ENCODE peak calls at places on chromosomes 4 and X, in four cellular contexts. X, S, R and C are unnamed samples.

GRCh38 chr4:173237152-173237551 is 68.5 kb downstream of the GALNT7 start:
- DNase-seq in S (no peak), R (no peak), X (no peak), C (no peak)

GRCh38 chr4:13544556-13545393 is 467 bp upstream of the NKX3-2 start:
- DNase-seq in R (peak; percentile 67), X (peak; percentile 73), S (peak; percentile 68), C (peak; percentile 80)

GRCh38 chrX:48961585-48962091 is 4.2 kb upstream of the OTUD5 start:
- DNase-seq in R (peak; percentile 29), S (no peak), X (no peak), C (no peak)

GRCh38 chr4:76197001-76197743 is 16.5 kb downstream of the SCARB2 start:
- DNase-seq in S (peak; percentile 33), R (no peak), X (no peak), C (no peak)

GRCh38 chrX:9466115-9466495 is 1.2 kb downstream of the TBL1X start:
- DNase-seq in S (no peak), R (peak; percentile 53), X (peak; percentile 32), C (no peak)

GRCh38 chr4:149584703-149585102 is 230.9 kb downstream of the IQCM start:
- DNase-seq in S (peak; percentile 19), X (no peak), R (no peak), C (no peak)

GRCh38 chr4:99321241-99322191 is at the start of gene ADH1B:
- DNase-seq in R (no peak), X (no peak), S (no peak), C (no peak)

GRCh38 chr4:151091047-151091446 is 8.4 kb upstream of the RPS3A start:
- DNase-seq in R (no peak), X (no peak), S (no peak), C (no peak)

GRCh38 chr4:76090241-76090691 is 15.8 kb downstream of the ART3 start:
- DNase-seq in S (peak; percentile 22), R (peak; percentile 64), X (no peak), C (no peak)

GRCh38 chr4:87375719-87376291 is 15.2 kb downstream of the HSD17B11 start:
- DNase-seq in R (peak; percentile 41), S (peak; percentile 77), X (peak; percentile 72), C (no peak)

GRCh38 chr4:109433281-109434006 is at the start of gene SEC24B:
- DNase-seq in X (peak; percentile 83), S (peak; percentile 81), R (peak; percentile 87), C (peak; percentile 71)

GRCh38 chr4:127852661-127853060 is 28.0 kb upstream of the PLK4 start:
- DNase-seq in S (no peak), R (no peak), X (no peak), C (no peak)

GRCh38 chr4:127857641-127858040 is 23.1 kb upstream of the PLK4 start:
- DNase-seq in S (no peak), R (no peak), X (no peak), C (no peak)

GRCh38 chr4:127856485-127857447 is 23.9 kb upstream of the PLK4 start:
- DNase-seq in R (no peak), S (peak; percentile 85), X (no peak), C (no peak)
- H3K4me3 ChIP-seq in R (no peak overlapping the region), S (no peak overlapping the region), X (no peak overlapping the region), C (no peak overlapping the region)

DNA sequence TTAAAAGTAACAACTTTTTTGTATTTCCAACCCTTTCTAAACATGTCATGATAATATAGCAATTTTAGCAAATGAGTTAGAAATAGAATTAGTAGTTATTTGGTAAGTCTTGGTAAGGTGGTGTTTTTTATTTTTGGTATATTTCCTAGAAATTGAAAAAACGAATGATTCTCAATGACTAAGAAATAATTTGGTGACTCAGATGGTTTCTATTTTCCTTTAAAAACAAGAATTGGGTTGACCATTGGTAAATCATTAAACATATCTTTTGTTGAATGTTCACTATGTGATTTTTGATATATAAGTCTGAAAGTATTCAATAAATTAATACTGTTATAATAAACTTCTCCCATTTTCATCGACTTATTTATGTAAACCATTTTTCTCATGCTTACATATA is 206.2 kb upstream of the BANK1 start:
- DNase-seq in X (no peak), R (no peak), S (no peak), C (no peak)
- H3K4me3 ChIP-seq in X (no peak overlapping the region), R (no peak overlapping the region), S (no peak overlapping the region), C (no peak overlapping the region)

GRCh38 chr4:86368433-86368832 is 8.6 kb upstream of the MAPK10 start:
- DNase-seq in S (no peak), X (no peak), R (no peak), C (no peak)
- H3K4me3 ChIP-seq in S (no peak overlapping the region), X (no peak overlapping the region), R (no peak overlapping the region), C (no peak overlapping the region)

GRCh38 chrX:10615931-10616780 is 4.2 kb downstream of the MID1 start:
- DNase-seq in S (peak; percentile 75), X (peak; percentile 73), R (peak; percentile 23), C (peak; percentile 22)
- H3K4me3 ChIP-seq in S (no peak overlapping the region), X (peak overlapping the region; percentile 68), R (no peak overlapping the region), C (no peak overlapping the region)

GRCh38 chrX:19566359-19567141 is 51.2 kb upstream of the MAP3K15 start:
- DNase-seq in X (no peak), R (no peak), S (peak; percentile 54), C (peak; percentile 26)
- H3K4me3 ChIP-seq in X (no peak overlapping the region), R (no peak overlapping the region), S (no peak overlapping the region), C (no peak overlapping the region)

GRCh38 chr4:153782567-153782966 is 6.3 kb downstream of the SFRP2 start:
- DNase-seq in S (no peak), R (no peak), X (no peak), C (no peak)
- H3K4me3 ChIP-seq in S (no peak overlapping the region), R (no peak overlapping the region), X (no peak overlapping the region), C (no peak overlapping the region)

GRCh38 chr4:103719320-103720204 is at the start of gene TACR3:
- DNase-seq in S (no peak), R (no peak), X (no peak), C (no peak)

GRCh38 chr4:103721251-103721650 is 1.5 kb upstream of the TACR3 start:
- DNase-seq in R (no peak), S (no peak), X (no peak), C (no peak)

GRCh38 chr4:103720661-103721060 is 876 bp upstream of the TACR3 start:
- DNase-seq in R (no peak), S (no peak), X (no peak), C (no peak)

GRCh38 chr4:103718993-103719319 is 829 bp downstream of the TACR3 start:
- DNase-seq in S (peak; percentile 16), X (peak; percentile 11), R (no peak), C (no peak)
- H3K4me3 ChIP-seq in S (peak overlapping the region; percentile 33), X (no peak overlapping the region), R (no peak overlapping the region), C (no peak overlapping the region)

DNA sequence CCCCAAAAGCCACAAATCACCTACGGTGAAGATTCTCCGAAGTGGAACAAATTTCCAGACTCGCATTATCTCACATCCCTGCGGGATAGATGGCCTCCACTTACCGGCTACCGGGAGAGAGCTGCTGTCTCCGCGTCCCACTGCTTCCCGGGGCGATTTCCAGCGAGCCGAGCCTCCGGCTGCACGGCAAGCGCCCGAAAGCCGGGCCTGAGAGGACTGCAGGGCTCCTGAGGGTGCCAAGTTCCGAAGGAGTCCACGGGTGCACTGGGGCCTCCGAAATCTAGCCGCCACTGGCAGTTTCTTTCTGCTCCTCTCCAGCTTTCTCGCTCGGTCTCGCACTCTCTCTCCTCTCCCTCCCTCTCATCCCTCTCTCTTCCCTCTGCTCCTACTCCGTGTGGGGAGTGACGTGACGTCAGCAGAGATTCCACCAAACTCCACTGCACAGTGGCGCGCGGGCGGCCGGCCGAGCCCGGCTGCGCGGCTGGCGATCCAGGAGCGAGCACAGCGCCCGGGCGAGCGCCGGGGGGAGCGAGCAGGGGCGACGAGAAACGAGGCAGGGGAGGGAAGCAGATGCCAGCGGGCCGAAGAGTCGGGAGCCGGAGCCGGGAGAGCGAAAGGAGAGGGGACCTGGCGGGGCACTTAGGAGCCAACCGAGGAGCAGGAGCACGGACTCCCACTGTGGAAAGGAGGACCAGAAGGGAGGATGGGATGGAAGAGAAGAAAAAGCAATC is 14.0 kb upstream of the PITX2 start:
- DNase-seq in X (peak; percentile 44), S (no peak), R (no peak), C (no peak)
- H3K4me3 ChIP-seq in X (peak overlapping the region; percentile 70), S (peak overlapping the region; percentile 12), R (peak overlapping the region; percentile 29), C (no peak overlapping the region)